ENCODE peak calls at places on chromosomes 3 and 15, in seven cellular contexts. P is pancreas, Y is sigmoid colon, S is right atrium auricular region, Q is Panc1, O is K562, W is hepatocyte. T is an unnamed sample. For H3K27me3, the result is how much of the 10 kb centered on the place peaks cover.

GRCh38 chr15:58283302-58283701 is 145.1 kb downstream of the AQP9 start:
- DNase-seq in P (no peak), Y (no peak), S (no peak), Q (no peak), O (no peak), W (no peak), T (no peak)

GRCh38 chr3:97001611-97002010 is 187.2 kb downstream of the EPHA6 start:
- DNase-seq in P (no peak), Y (no peak), S (no peak), Q (no peak), O (no peak), W (no peak), T (no peak)

GRCh38 chr3:70550723-70551319 is 238.4 kb upstream of the MDFIC2 start:
- DNase-seq in P (peak), Y (peak), S (peak), Q (peak), O (no peak), W (peak), T (no peak)

GRCh38 chr3:174170248-174170647 is 688.9 kb upstream of the NAALADL2 start:
- DNase-seq in P (no peak), Y (no peak), S (no peak), Q (no peak), O (no peak), W (peak), T (no peak)

GRCh38 chr3:118144919-118145318 is 889.7 kb downstream of the IGSF11 start:
- DNase-seq in P (no peak), Y (no peak), S (no peak), Q (no peak), O (no peak), W (no peak), T (no peak)

GRCh38 chr15:87764461-87765236 is 491.9 kb downstream of the NTRK3 start:
- DNase-seq in P (no peak), Y (no peak), S (no peak), Q (no peak), O (no peak), W (no peak), T (peak)

GRCh38 chr15:78457101-78457500 is 19.1 kb downstream of the IREB2 start:
- DNase-seq in P (no peak), Y (no peak), S (no peak), Q (no peak), O (peak), W (no peak), T (no peak)

GRCh38 chr3:123027292-123028232 is at the start of gene SEMA5B:
- DNase-seq in P (peak), Y (no peak), S (no peak), Q (no peak), O (peak), W (peak), T (no peak)

GRCh38 chr15:70127288-70127746 is 29.6 kb upstream of the TLE3 start:
- DNase-seq in P (peak), Y (peak), S (no peak), Q (no peak), O (no peak), W (peak), T (no peak)

GRCh38 chr3:132161608-132162007 is 126.8 kb upstream of the CPNE4 start:
- DNase-seq in P (no peak), Y (no peak), S (no peak), Q (no peak), O (no peak), W (no peak), T (no peak)

GRCh38 chr3:196533260-196533681 is 18.1 kb upstream of the SMCO1 start:
- DNase-seq in P (no peak), Y (no peak), S (no peak), Q (no peak), O (no peak), W (no peak), T (no peak)

GRCh38 chr3:56200251-56200650 is 268.0 kb downstream of the ERC2 start:
- DNase-seq in P (no peak), Y (no peak), S (no peak), Q (no peak), O (no peak), W (no peak), T (no peak)

GRCh38 chr3:17489139-17489538 is 253.3 kb downstream of the TBC1D5 start:
- DNase-seq in P (no peak), Y (no peak), S (no peak), Q (no peak), O (no peak), W (no peak), T (no peak)

GRCh38 chr3:157398598-157398997 is 38.1 kb upstream of the PTX3 start:
- DNase-seq in P (no peak), Y (no peak), S (no peak), Q (no peak), O (no peak), W (no peak), T (no peak)

GRCh38 chr15:85748729-85749128 is 46.0 kb downstream of the KLHL25 start:
- DNase-seq in P (peak), Y (peak), S (peak), Q (no peak), O (no peak), W (no peak), T (no peak)

GRCh38 chr15:85748176-85748575 is 46.5 kb downstream of the KLHL25 start:
- DNase-seq in P (no peak), Y (peak), S (peak), Q (no peak), O (no peak), W (no peak), T (no peak)

GRCh38 chr15:85750807-85751730 is 43.7 kb downstream of the KLHL25 start:
- DNase-seq in P (no peak), Y (peak), S (no peak), Q (no peak), O (no peak), W (no peak), T (no peak)

GRCh38 chr15:85750319-85750806 is 44.4 kb downstream of the KLHL25 start:
- DNase-seq in P (no peak), Y (peak), S (peak), Q (no peak), O (no peak), W (no peak), T (no peak)

DNA sequence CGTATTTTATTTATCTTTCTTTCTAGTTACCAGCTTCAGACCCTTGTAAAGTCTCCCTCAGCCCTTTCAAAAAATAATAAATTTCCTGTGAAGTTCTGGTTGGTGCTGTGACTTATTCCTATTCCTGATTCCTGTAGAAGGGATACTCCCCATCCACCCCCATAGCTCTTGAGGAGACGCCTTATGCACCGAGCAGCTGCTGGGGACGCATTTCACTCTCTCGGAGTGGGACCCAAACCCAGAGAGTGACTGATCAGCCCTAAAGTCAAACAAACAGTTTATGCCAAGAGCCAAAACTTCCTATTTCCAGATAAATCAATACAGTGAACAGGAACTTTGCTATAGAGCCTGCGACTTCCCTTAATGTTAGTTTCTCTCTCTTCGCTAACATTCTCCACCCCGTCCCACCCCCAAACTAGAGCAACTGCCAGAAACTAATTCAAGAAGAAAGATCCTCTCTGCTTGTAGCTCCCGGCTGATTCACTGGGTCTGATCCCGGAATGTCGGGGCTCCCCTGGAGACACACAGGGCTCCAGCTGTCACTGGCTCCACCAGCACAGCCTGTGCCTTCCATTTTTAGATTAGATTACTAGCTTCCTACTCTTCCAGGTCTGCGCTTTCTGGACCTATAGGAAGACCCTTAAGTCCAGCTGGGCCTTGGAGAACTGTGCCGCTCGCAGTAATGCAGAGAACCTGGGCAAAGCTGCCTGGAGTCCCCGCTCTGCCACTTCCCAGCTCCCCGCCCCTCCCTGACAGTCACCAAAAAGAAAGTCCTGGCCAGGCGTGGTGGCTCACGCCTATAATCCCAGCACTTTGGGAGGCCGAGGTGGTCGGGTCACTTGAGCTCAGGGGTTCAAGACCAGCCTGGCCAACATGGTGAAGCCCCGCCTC is 45.2 kb downstream of the KLHL25 start:
- DNase-seq in P (no peak), Y (peak), S (peak), Q (no peak), O (no peak), W (no peak), T (no peak)
- H3K27me3 ChIP-seq in P (under half), Y (under half), S (under half), Q (under half), O (under half), W (under half), T (under half)

GRCh38 chr15:93138681-93139080 is 49.7 kb upstream of the RGMA start:
- DNase-seq in P (no peak), Y (no peak), S (no peak), Q (no peak), O (no peak), W (no peak), T (no peak)
- H3K27me3 ChIP-seq in P (under half), Y (under half), S (under half), Q (under half), O (under half), W (under half), T (under half)

DNA sequence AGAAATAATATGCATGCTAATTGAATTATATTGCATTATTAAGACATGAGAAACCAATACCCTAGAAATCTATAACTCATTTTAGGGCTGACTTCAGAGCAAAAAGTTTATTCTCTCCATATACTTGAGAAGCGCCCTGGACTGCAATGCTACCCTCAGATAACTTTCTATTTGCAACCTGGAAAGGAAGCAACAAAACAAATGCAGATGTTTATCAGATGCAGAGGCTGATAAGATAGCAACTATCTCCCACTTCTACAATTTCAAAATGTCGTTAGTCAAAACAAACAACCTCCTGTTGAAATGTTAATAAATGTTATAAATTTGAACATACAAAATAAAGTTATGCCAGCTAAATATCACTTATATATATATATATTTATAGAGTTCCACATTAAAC is 34.8 kb downstream of the HES1 start:
- DNase-seq in P (no peak), Y (no peak), S (no peak), Q (no peak), O (no peak), W (no peak), T (no peak)
- H3K27me3 ChIP-seq in P (under half), Y (under half), S (under half), Q (under half), O (under half), W (under half), T (under half)

DNA sequence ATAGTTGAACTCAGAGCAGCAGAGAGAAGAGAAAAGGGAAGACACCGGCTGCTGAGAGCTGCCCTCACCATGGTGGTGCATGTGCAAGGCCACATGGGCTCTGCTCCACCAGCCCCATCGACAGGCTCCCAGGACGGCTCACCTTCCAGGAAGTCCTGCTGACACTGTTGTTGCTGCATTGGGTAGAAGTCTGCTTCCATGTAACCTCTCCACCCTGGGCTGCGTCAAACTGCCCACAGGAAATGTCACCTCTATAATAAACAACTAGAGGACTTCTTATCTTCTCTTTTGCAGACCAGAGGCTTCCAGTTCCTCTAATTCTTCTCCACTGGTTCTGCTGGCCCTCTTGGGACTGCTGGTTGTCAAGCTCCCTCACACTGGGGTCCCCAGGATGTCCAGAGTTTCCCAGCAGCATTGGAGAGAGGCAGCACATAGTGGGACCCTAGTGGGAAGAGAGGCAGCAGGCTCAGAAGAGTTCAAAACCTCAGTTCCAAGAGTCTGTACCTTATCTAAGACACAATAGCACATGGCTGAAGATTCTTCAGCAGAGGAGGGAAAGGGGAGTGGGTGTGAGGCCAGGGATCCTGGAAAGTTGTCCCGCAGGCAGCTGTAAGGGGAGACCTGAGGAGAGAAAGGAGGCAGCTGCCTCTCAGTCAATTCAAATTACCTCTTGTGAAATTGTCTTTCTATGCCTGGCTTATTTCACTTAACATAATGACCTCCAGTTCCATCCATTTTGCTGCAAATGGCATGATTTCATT is 5.8 kb upstream of the CCR3 start:
- DNase-seq in P (no peak), Y (no peak), S (no peak), Q (no peak), O (no peak), W (no peak), T (no peak)
- H3K27me3 ChIP-seq in P (under half), Y (under half), S (under half), Q (under half), O (under half), W (under half), T (under half)

DNA sequence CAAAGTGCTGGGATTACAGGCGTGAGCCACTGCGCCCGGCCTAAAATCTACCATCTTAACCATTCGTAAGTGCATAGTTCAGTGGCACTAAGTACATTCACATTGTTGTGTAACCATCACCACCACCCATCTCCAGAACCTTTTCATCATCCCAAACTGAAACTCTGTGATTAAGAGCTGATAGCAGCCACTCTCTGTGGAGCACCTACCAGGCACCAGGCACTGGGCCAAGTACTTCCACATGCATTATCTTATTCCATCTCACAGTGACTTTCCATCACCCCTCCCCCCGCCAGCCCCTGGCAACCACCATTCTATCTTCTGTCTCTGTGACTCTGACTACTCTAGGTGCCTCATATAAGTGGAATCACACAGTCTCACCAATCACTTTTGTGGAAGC is 2.3 kb upstream of the INSYN1 start:
- DNase-seq in P (no peak), Y (no peak), S (no peak), Q (no peak), O (no peak), W (no peak), T (no peak)
- H3K27me3 ChIP-seq in P (under half), Y (under half), S (under half), Q (under half), O (under half), W (half or more), T (under half)

GRCh38 chr3:194812177-194812576 is 126.5 kb downstream of the FAM43A start:
- DNase-seq in P (no peak), Y (no peak), S (no peak), Q (no peak), O (no peak), W (no peak), T (no peak)
- H3K27me3 ChIP-seq in P (under half), Y (under half), S (under half), Q (under half), O (under half), W (under half), T (under half)